ENCODE peak calls at places on chromosomes 13 and 19, in five cellular contexts. E, M, W, J and A are unnamed samples.

GRCh38 chr19:50358483-50359431 is 6.7 kb downstream of the NAPSA start:
- DNase-seq in E (peak), M (no peak), W (peak), J (peak), A (no peak)

GRCh38 chr13:99577934-99578917 is 77.0 kb downstream of the TM9SF2 start:
- DNase-seq in E (no peak), M (no peak), W (no peak), J (no peak), A (peak)

GRCh38 chr13:98217597-98217996 is 40.5 kb upstream of the RNF113B start:
- DNase-seq in E (no peak), M (no peak), W (no peak), J (no peak), A (no peak)

GRCh38 chr19:7117248-7117647 is 47.7 kb downstream of the ZNF557 start:
- DNase-seq in E (no peak), M (no peak), W (no peak), J (no peak), A (no peak)

GRCh38 chr19:41944336-41944735 is 14.8 kb downstream of the RABAC1 start:
- DNase-seq in E (no peak), M (no peak), W (no peak), J (no peak), A (no peak)

GRCh38 chr13:111521691-111522229 is 201.3 kb downstream of the TEX29 start:
- DNase-seq in E (no peak), M (no peak), W (no peak), J (no peak), A (no peak)

GRCh38 chr19:5150902-5151741 is 182.2 kb downstream of the KDM4B start:
- DNase-seq in E (peak), M (no peak), W (no peak), J (peak), A (no peak)

GRCh38 chr13:27791146-27791900 is 960 bp upstream of the GSX1 start:
- DNase-seq in E (no peak), M (no peak), W (no peak), J (no peak), A (no peak)

GRCh38 chr13:101516262-101516661 is 63.8 kb downstream of the ITGBL1 start:
- DNase-seq in E (no peak), M (no peak), W (no peak), J (no peak), A (no peak)

GRCh38 chr13:79395881-79396280 is 10.2 kb downstream of the RBM26 start:
- DNase-seq in E (no peak), M (no peak), W (no peak), J (no peak), A (no peak)

GRCh38 chr13:79398169-79398568 is 7.9 kb downstream of the RBM26 start:
- DNase-seq in E (no peak), M (no peak), W (no peak), J (no peak), A (no peak)

GRCh38 chr13:79402074-79402635 is 3.9 kb downstream of the RBM26 start:
- DNase-seq in E (no peak), M (no peak), W (no peak), J (no peak), A (no peak)

GRCh38 chr13:79401259-79402071 is 4.6 kb downstream of the RBM26 start:
- DNase-seq in E (no peak), M (no peak), W (no peak), J (no peak), A (no peak)

DNA sequence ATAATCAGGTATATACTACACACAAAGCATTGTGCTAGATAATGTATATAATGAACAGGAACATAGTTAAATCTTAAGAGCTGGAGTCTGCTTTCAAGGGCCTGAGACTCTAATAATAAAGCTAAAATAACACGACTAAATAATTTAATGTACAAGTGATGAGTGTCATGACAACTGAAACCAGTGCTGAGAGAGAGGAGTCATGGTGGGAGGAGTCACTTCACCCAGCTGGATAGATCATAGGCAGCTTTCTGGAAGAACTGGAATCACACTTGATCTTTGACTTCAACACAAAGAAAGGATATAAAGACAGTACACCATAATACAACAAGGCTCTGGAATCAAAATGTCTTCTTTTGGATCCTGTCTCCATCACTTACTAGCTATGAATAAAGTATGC is 7.1 kb downstream of the RBM26 start:
- DNase-seq in E (no peak), M (no peak), W (no peak), J (no peak), A (no peak)
- TF ChIP-seq ZBTB33 in E (no peak), M (no peak), W (no peak), J (no peak), A (no peak)

GRCh38 chr19:33225458-33225925 is at the start of gene SLC7A10:
- DNase-seq in E (peak), M (no peak), W (no peak), J (no peak), A (no peak)
- TF ChIP-seq ZBTB33 in E (no peak), M (no peak), W (no peak), J (no peak), A (no peak)

DNA sequence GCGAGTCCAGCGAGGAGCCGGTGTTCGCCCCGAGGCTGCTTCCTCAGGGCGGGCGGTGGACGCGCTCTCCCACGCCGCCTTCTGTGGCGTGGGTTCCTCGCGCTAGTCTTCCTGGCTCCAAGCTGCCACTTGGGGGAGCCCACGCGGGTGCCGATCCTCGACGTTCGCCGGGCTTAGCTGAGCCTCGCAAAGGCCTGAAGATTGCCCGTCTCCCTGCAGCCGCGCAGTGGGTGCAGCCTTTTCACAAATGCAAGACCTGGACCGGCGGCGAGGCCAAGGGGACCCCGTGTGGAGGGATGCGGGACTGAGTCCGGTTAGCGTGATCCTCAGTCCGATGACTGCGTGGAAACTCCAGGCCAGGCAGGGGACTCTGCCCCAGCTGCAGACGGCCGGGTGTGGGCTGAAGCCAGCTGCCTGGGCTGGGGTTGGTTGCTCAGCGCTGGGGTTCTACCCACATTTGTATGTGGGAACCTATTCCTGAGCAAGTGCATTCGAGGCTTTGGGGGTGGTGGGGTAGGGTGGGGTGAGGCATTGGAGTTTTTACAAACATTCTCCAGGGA is 16.6 kb upstream of the LRP3 start:
- DNase-seq in E (peak), M (no peak), W (no peak), J (no peak), A (peak)
- TF ChIP-seq ZBTB33 in E (no peak), M (no peak), W (no peak), J (no peak), A (no peak)

GRCh38 chr13:36789730-36790129 is 29.3 kb upstream of the RFXAP start:
- DNase-seq in E (no peak), M (no peak), W (no peak), J (no peak), A (no peak)

GRCh38 chr13:36783883-36784282 is 35.1 kb upstream of the RFXAP start:
- DNase-seq in E (no peak), M (no peak), W (no peak), J (no peak), A (peak)

GRCh38 chr13:36789061-36789460 is 30.0 kb upstream of the RFXAP start:
- DNase-seq in E (no peak), M (no peak), W (no peak), J (no peak), A (no peak)

GRCh38 chr13:36788276-36788675 is 30.7 kb upstream of the RFXAP start:
- DNase-seq in E (no peak), M (no peak), W (no peak), J (no peak), A (no peak)

DNA sequence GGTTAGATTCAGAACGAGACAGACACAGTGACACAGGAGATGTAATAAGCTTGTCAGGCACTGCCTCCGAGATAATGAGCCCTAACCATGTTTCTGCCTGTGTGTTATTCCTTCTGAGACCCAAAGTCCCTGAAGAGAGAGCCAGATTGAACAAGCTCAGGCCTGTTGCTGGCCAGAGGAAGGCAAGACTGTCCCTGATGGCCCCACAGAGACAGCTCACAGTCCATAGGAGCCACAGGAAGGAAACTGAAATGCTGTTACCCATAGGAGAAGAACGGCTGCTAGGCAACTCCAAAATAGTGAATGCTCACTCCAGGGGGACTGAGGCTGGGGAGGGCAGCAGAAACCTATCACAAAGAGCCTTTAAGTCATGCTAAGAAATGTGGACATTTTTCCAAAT is 31.8 kb upstream of the RFXAP start:
- DNase-seq in E (no peak), M (no peak), W (no peak), J (no peak), A (no peak)
- TF ChIP-seq ZBTB33 in E (no peak), M (no peak), W (no peak), J (no peak), A (no peak)

DNA sequence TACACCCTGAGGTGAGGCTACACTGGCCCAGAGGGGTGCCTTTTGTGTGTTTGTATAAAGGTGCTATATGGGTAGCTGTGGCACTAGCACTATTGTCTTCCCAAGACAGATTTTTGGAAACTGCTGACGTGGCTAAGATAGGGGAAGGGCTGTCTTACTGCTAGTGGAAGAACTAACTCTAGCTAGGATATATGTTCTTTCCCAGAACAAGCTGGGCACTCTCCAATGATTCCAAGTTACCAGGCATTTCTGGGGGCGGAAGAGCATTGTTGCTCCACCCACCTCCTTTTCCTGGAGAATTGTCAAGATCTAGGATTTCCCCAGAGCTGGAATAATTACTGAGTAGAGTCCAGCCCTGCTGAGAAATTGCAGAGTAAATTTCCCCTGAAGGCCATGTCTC is 408.3 kb downstream of the KLF5 start:
- DNase-seq in E (no peak), M (no peak), W (no peak), J (no peak), A (no peak)
- TF ChIP-seq ZBTB33 in E (no peak), M (no peak), W (no peak), J (no peak), A (no peak)

GRCh38 chr13:47396915-47397314 is 500.1 kb upstream of the HTR2A start:
- DNase-seq in E (no peak), M (no peak), W (no peak), J (no peak), A (no peak)
- TF ChIP-seq ZBTB33 in E (no peak), M (no peak), W (no peak), J (no peak), A (no peak)

DNA sequence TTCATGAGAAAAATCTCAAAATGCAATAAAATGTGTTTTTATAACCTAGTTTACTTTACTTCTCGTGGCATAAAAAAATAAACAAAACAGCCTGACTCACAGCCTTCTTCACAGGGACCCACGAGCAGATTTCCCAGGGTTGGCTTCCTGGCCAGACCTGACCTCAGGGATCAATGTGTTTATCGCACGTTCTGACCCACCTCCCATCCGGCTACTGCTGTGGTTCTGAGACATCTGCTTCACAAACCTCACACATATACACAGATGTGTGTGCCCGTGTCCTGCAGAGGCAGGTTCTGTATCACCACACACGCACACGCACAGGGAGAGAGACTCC is 118.3 kb downstream of the COL4A2 start:
- DNase-seq in E (no peak), M (no peak), W (no peak), J (no peak), A (no peak)
- TF ChIP-seq ZBTB33 in E (no peak), M (no peak), W (no peak), J (no peak), A (no peak)